ENCODE peak calls at places on chromosomes 12 and 14, in four cellular contexts. C is HepG2, F is K562, D is H1. V is an unnamed sample.

GRCh38 chr14:72451081-72451972 is 442.6 kb downstream of the DPF3 start:
- DNase-seq in D (no peak), C (no peak), F (no peak), V (peak)

GRCh38 chr14:104271394-104271793 is 133.0 kb downstream of the KIF26A start:
- DNase-seq in F (no peak), D (no peak), C (no peak), V (no peak)

GRCh38 chr14:51211149-51211548 is 28.9 kb upstream of the TMX1 start:
- DNase-seq in D (no peak), C (no peak), F (no peak), V (no peak)

GRCh38 chr14:55973285-55973800 is 144.9 kb upstream of the PELI2 start:
- DNase-seq in D (no peak), C (no peak), F (no peak), V (no peak)

GRCh38 chr14:91388551-91388975 is 29.1 kb downstream of the CCDC88C start:
- DNase-seq in D (no peak), C (no peak), F (no peak), V (no peak)

GRCh38 chr12:106380954-106381353 is 23.4 kb downstream of the POLR3B start:
- DNase-seq in F (no peak), D (no peak), C (no peak), V (no peak)

GRCh38 chr12:10708862-10709261 is 14.3 kb downstream of the YBX3 start:
- DNase-seq in F (no peak), D (no peak), C (no peak), V (no peak)

GRCh38 chr12:93299262-93299846 is 78.4 kb upstream of the NUDT4 start:
- DNase-seq in F (no peak), C (no peak), D (no peak), V (no peak)

GRCh38 chr14:44586910-44587309 is 79.8 kb upstream of the FSCB start:
- DNase-seq in C (no peak), D (no peak), F (no peak), V (no peak)

GRCh38 chr14:104864267-104865068 is 600 bp upstream of the CEP170B start:
- DNase-seq in C (peak), D (peak), F (no peak), V (no peak)

GRCh38 chr14:90547250-90547649 is 150.4 kb downstream of the CALM1 start:
- DNase-seq in D (no peak), C (no peak), F (no peak), V (no peak)

GRCh38 chr12:90969851-90970250 is 14.9 kb upstream of the CCER1 start:
- DNase-seq in C (no peak), F (no peak), D (no peak), V (no peak)

GRCh38 chr14:56491299-56492285 is 88.0 kb upstream of the TMEM260 start:
- DNase-seq in D (peak), C (peak), F (peak), V (peak)

GRCh38 chr14:69693823-69694729 is 72.9 kb upstream of the SRSF5 start:
- DNase-seq in C (peak), D (no peak), F (peak), V (no peak)
- TF ChIP-seq CHD2 in C (no peak), D (no peak), F (no peak), V (no peak)

DNA sequence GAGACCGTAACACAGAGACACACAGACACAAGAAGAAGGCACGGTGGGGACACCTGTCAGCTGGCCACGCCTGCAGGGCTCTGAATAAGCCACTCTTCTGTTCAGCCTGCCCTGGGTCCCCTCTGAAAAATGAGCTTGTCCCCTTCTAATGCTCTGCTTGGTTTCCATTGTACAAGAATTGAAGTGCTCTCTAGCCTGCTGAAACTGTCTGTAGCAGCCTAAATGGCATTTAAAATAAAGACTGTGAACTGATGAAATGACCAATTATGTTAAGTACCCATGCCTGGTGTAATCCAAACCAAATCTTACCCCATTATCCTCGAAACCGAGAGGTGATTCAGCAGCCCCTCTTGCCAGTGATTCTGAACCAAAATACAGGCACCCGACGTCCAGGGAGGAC is 139.8 kb downstream of the FOXN3 start:
- DNase-seq in C (no peak), F (no peak), D (no peak), V (no peak)
- TF ChIP-seq ZNF274 in C (no peak), F (no peak), D (no peak), V (no peak)

GRCh38 chr14:35333797-35334743 is 41.9 kb downstream of the PSMA6 start:
- DNase-seq in D (no peak), C (peak), F (no peak), V (no peak)
- TF ChIP-seq CHD2 in D (no peak), C (no peak), F (no peak), V (no peak)

GRCh38 chr12:13164859-13165577 is 31.5 kb upstream of the EMP1 start:
- DNase-seq in D (no peak), F (no peak), C (no peak), V (no peak)

GRCh38 chr12:13165578-13166120 is 30.9 kb upstream of the EMP1 start:
- DNase-seq in D (no peak), F (no peak), C (no peak), V (no peak)

GRCh38 chr12:13162904-13163303 is 33.6 kb upstream of the EMP1 start:
- DNase-seq in D (no peak), F (no peak), C (no peak), V (no peak)

GRCh38 chr12:13163868-13164267 is 32.7 kb upstream of the EMP1 start:
- DNase-seq in D (no peak), F (no peak), C (no peak), V (no peak)

GRCh38 chr12:13164271-13164670 is 32.3 kb upstream of the EMP1 start:
- DNase-seq in C (no peak), D (no peak), F (no peak), V (no peak)
- TF ChIP-seq ZNF274 in C (no peak), D (no peak), F (no peak), V (no peak)

DNA sequence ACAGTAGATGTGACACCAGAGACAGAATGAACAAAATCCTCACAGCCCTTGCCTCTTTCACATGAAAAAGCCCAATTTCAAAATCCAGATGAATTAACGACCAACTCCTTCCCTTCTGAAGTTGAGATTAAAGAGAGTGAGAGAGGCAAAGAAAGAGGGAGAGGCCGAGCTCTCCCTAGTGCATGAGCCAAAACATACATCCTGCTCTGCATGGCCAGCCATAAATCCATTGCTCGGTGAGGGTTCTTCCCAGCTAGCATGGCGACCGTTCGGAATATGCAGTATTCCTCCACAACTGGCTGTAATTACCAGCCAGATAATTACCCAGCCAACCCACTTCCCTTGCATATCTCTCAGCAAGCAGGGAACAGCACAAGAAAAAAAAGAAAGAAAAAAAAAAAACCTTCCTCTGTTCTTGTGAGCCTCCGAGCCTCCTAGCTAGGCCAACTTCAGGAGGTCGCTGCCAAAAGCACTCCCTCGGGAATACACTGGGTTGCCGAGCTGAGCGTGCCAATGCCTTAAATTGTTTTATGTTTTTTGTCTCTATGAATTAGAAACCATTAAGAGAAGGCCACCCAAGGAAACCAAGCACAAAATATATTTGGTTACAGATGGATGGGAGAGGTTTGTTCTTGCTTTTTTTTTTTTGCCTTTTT is 568.0 kb downstream of the MED13L start:
- DNase-seq in F (no peak), D (no peak), C (no peak), V (no peak)
- TF ChIP-seq CHD2 in F (no peak), D (no peak), C (no peak), V (no peak)

GRCh38 chr14:21227981-21228380 is 41.3 kb downstream of the HNRNPC start:
- DNase-seq in C (no peak), D (no peak), F (no peak), V (no peak)

GRCh38 chr14:21226467-21226866 is 42.8 kb downstream of the HNRNPC start:
- DNase-seq in D (no peak), F (no peak), C (no peak), V (no peak)

GRCh38 chr14:21231020-21231652 is 38.1 kb downstream of the HNRNPC start:
- DNase-seq in C (no peak), D (no peak), F (no peak), V (no peak)

GRCh38 chr14:21227150-21227549 is 42.1 kb downstream of the HNRNPC start:
- DNase-seq in F (no peak), C (no peak), D (no peak), V (no peak)

GRCh38 chr14:21229821-21230220 is 39.4 kb downstream of the HNRNPC start:
- DNase-seq in C (no peak), F (no peak), D (no peak), V (no peak)
- TF ChIP-seq ZNF274 in C (no peak), F (no peak), D (no peak), V (no peak)

GRCh38 chr12:74985293-74985985 is 224.2 kb downstream of the KCNC2 start:
- DNase-seq in F (no peak), C (no peak), D (no peak), V (no peak)
- TF ChIP-seq CHD2 in F (no peak), C (no peak), D (no peak), V (no peak)

GRCh38 chr14:77155083-77155482 is 13.5 kb upstream of the ZDHHC22 start:
- DNase-seq in F (no peak), D (no peak), C (no peak), V (no peak)

GRCh38 chr14:77154421-77154820 is 12.8 kb upstream of the ZDHHC22 start:
- DNase-seq in F (no peak), C (no peak), D (no peak), V (no peak)

GRCh38 chr14:77161011-77161410 is 19.4 kb upstream of the ZDHHC22 start:
- DNase-seq in F (no peak), C (no peak), D (no peak), V (no peak)

GRCh38 chr14:77157716-77158115 is 16.1 kb upstream of the ZDHHC22 start:
- DNase-seq in F (no peak), D (no peak), C (no peak), V (no peak)

GRCh38 chr14:77158175-77158908 is 16.8 kb upstream of the ZDHHC22 start:
- DNase-seq in C (no peak), D (no peak), F (peak), V (no peak)
- TF ChIP-seq ZNF274 in C (no peak), D (no peak), F (no peak), V (no peak)

GRCh38 chr14:79997509-79998210 is 213.6 kb downstream of the DIO2 start:
- DNase-seq in C (no peak), F (no peak), D (no peak), V (no peak)

GRCh38 chr14:80004871-80005270 is 206.4 kb downstream of the DIO2 start:
- DNase-seq in C (no peak), D (no peak), F (no peak), V (no peak)

GRCh38 chr14:80005561-80005960 is 205.7 kb downstream of the DIO2 start:
- DNase-seq in D (no peak), F (no peak), C (no peak), V (no peak)

DNA sequence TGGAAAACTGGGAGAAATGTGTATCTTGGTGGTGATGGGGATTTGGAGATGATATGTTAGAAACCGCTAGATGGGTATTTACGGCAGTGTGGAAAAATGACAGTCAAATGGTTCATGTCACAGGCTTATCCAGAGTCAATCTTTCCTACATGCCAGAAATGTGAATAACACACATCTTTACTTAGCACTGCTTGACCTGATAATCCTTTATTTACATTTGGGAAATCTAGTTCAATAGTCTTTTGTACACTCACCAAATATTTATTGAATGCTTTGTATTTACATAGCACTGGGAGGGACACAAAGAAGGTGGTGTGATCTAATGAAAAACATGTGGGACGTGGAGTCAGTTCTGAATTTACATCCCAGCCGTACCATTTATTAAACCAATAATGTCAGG is 208.2 kb downstream of the DIO2 start:
- DNase-seq in C (peak), D (no peak), F (no peak), V (no peak)
- TF ChIP-seq CHD2 in C (no peak), D (no peak), F (no peak), V (no peak)

DNA sequence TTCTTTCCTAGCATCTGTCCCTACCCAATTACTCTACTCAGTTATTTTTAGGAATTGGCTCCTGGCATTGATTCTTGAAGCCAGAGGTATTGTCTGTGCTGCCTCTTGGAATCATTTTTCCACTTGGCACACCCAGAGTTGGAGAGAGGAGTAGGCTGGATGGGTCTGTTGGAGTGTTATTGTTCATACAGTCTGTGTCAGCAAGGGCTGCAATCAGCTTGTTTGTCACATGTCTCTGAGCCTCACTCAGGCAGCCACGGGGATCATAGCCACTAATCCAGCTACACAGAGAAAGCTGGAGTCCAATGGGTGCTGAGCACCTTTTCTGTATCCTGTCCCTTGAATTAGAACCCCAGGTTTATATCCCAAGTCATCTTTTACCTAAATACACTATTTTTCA is 176.0 kb upstream of the DYRK2 start:
- DNase-seq in C (no peak), D (no peak), F (no peak), V (no peak)
- TF ChIP-seq ZNF274 in C (no peak), D (no peak), F (no peak), V (no peak)